ENCODE peak calls at places on chromosomes 6 and 20, in seven cellular contexts. N is upper lobe of right lung, O is PC-9, A is stomach, C is tibial nerve, K is IMR-90, T is cardiac muscle cell. F is an unnamed sample.

GRCh38 chr6:3208096-3208774 is 19.2 kb downstream of the TUBB2B start:
- DNase-seq in C (no peak), O (no peak), K (peak), N (no peak), A (no peak), T (peak), F (no peak)

GRCh38 chr6:45713981-45714685 is 301.5 kb downstream of the CLIC5 start:
- DNase-seq in N (no peak), A (no peak), C (no peak), T (no peak), K (no peak), O (no peak), F (no peak)

GRCh38 chr20:57951549-57951948 is 241.7 kb upstream of the PMEPA1 start:
- DNase-seq in T (no peak), K (no peak), N (no peak), A (no peak), C (no peak), O (no peak), F (no peak)

GRCh38 chr6:42441059-42441471 is 10.7 kb downstream of the TRERF1 start:
- DNase-seq in T (peak), N (no peak), C (no peak), K (peak), A (no peak), O (no peak), F (no peak)

GRCh38 chr20:48636301-48636700 is 191.5 kb downstream of the PREX1 start:
- DNase-seq in T (no peak), C (no peak), N (no peak), K (no peak), O (no peak), A (no peak), F (no peak)

GRCh38 chr6:127459231-127459641 is at the start of gene KIAA0408:
- DNase-seq in O (no peak), K (peak), C (peak), N (peak), A (peak), T (peak), F (peak)

GRCh38 chr20:60695223-60695622 is 556.8 kb upstream of the CDH4 start:
- DNase-seq in N (no peak), A (no peak), C (no peak), T (peak), O (no peak), K (peak), F (no peak)

GRCh38 chr6:129251669-129252376 is 368.9 kb downstream of the LAMA2 start:
- DNase-seq in K (peak), T (peak), O (peak), N (no peak), A (peak), C (no peak), F (no peak)

GRCh38 chr6:15427360-15428070 is 181.6 kb downstream of the JARID2 start:
- DNase-seq in C (no peak), K (peak), N (no peak), O (no peak), A (no peak), T (no peak), F (no peak)

GRCh38 chr6:157789861-157790260 is 33.2 kb upstream of the SNX9 start:
- DNase-seq in O (no peak), C (no peak), K (no peak), A (no peak), N (no peak), T (no peak), F (no peak)

GRCh38 chr20:49990310-49990720 is 7.5 kb downstream of the SNAI1 start:
- DNase-seq in T (peak), N (no peak), A (peak), K (no peak), C (no peak), O (no peak), F (no peak)
- H3K27ac ChIP-seq in T (no peak), N (peak), A (peak), K (peak), C (peak), O (no peak), F (peak)

GRCh38 chr6:7911345-7911725 is 747 bp upstream of the TXNDC5 start:
- DNase-seq in K (no peak), O (peak), A (no peak), N (no peak), T (no peak), C (no peak), F (no peak)
- H3K27ac ChIP-seq in K (no peak), O (peak), A (peak), N (no peak), T (no peak), C (peak), F (peak)

DNA sequence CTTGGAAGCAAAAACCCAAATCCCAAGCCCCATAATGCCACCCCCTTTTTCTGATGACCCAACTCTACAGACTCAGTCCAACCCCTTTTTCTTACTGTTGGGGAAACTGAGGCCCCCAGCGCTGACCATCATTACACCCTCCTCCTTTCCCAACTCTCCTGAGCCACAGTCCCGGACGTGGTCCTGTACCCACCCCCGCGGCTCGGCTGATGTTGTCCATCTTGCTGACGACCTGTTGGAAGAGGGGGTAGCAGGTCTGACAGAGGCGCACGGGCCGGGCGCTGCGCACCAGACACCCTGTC is 533 bp downstream of the OSTM1 start:
- DNase-seq in C (no peak), A (no peak), T (no peak), O (no peak), N (no peak), K (peak), F (no peak)
- H3K27ac ChIP-seq in C (peak), A (peak), T (peak), O (peak), N (peak), K (peak), F (peak)

DNA sequence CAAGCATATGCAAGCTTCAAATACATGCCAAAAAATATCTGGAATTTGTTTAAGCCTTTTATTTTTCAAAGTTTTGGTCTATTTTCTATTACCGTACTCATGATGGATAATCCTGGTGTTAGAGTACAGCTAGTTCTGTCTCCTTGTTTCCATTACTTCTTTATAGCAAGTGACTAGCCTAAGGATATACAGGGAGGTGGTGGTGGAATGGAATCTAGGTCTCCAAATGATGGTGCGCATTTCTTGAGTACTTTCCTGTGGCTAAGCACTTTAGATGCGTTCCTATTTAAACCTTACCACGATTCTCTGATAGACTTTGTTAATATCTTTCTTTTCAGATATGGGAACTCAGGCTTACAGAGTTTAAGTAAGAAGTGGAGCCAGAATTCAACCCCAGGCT is 3.5 kb downstream of the SLC16A10 start:
- DNase-seq in A (no peak), T (no peak), C (no peak), O (no peak), N (no peak), K (no peak), F (no peak)
- H3K27ac ChIP-seq in A (no peak), T (no peak), C (no peak), O (no peak), N (no peak), K (no peak), F (no peak)

DNA sequence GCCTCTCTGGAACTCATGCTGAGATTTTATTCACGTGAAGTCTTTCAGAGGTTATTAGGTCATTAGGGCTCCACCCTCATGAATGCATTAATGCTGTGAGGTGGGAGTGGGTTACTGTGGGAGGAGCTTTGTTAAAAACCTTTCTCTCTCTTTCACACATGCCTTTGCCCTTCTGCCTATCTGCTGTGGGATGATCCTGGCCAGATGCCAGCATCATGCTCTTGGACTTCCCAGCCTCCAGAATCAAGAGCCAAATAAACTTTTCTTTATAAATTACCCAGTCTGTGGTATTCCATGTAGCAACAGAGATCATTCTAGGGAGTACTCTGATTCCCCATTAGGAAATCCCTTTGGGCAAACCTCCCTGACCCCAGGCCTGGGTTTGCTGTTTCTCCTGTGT is 129.9 kb upstream of the AGPAT4 start:
- DNase-seq in N (no peak), T (no peak), C (no peak), O (no peak), K (no peak), A (no peak), F (no peak)
- H3K27ac ChIP-seq in N (no peak), T (no peak), C (no peak), O (no peak), K (no peak), A (no peak), F (no peak)

DNA sequence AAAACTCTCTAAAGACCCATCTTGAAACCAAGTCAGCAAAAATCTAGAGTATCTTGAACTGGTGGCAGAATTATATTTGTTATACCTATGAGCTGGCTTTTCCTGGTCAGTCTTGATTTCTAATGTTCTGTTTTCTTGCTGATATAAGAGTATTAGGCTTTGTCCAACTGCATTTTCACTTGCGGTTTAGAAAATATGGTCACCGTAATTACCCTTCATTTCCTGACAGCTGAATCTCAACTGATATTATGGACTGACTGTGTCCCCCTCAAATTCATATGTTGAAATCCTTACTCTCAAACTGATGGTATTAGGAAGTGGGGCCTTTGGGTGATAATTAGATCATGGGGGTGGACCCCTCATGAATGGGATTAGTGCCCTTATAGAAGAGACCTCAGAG is 72.1 kb downstream of the TXLNB start:
- DNase-seq in A (no peak), C (no peak), N (no peak), K (no peak), T (no peak), O (no peak), F (no peak)
- H3K27ac ChIP-seq in A (peak), C (no peak), N (peak), K (peak), T (peak), O (no peak), F (peak)

GRCh38 chr20:13220857-13221297 is at the start of gene ISM1:
- DNase-seq in N (peak), A (no peak), T (peak), C (no peak), O (no peak), K (no peak), F (no peak)
- H3K27ac ChIP-seq in N (peak), A (peak), T (no peak), C (peak), O (no peak), K (no peak), F (peak)

DNA sequence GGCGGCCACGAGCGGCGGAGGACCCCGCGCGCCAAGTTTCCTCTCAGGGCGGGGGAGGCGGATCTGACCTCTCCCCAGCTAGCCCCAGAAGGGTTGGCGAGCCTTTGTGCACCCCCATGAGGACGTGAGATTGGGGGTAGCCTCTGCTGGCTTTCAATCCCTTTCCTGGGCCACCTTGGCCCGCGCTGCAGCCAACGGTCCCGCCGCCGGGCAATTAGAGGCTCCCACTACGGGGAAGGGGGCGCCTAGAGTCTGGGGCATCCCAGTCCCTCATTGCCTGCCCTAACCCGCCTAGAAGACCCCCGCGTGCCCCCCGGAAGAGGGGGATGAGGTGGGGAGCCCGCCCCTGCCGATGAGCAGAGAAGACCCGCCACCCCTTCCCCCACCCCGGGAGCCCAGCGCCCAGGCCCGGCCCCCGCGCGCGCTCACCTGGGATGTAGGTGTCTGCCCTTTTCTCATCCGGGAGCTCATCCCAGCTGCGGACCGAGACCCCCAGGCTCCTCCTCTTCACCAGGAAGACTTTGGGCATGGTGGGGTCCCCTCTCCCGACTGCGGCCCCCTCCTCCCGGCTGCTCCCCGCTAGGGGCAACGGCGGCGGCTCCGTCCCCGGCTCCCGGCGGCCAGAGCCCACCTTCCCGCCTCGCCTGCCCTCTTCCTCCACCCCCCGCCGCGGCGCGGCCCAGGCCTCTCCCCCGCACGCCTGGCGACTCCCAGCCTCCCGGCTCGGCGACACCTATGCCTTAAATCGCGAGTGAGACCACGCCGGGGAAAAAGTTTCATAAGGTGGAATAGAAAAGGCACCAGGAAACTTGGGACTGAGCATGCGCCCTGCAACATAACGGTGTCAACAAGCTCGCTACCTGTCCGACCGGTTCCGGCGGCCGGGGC is at the start of gene OVOL2:
- DNase-seq in N (peak), C (no peak), A (peak), O (peak), T (no peak), K (no peak), F (no peak)
- H3K27ac ChIP-seq in N (peak), C (no peak), A (peak), O (peak), T (no peak), K (no peak), F (no peak)

GRCh38 chr20:1489764-1490436 is 1.3 kb downstream of the SIRPB2 start:
- DNase-seq in T (no peak), A (no peak), N (no peak), K (no peak), C (no peak), O (peak), F (no peak)

GRCh38 chr20:1491891-1492642 is 847 bp upstream of the SIRPB2 start:
- DNase-seq in C (no peak), T (peak), K (no peak), N (no peak), O (no peak), A (no peak), F (no peak)

GRCh38 chr20:1489328-1489727 is 1.9 kb downstream of the SIRPB2 start:
- DNase-seq in N (no peak), T (no peak), K (no peak), A (no peak), C (no peak), O (no peak), F (no peak)

GRCh38 chr20:1490643-1491042 is 577 bp downstream of the SIRPB2 start:
- DNase-seq in K (no peak), T (no peak), A (no peak), O (no peak), N (no peak), C (no peak), F (no peak)

DNA sequence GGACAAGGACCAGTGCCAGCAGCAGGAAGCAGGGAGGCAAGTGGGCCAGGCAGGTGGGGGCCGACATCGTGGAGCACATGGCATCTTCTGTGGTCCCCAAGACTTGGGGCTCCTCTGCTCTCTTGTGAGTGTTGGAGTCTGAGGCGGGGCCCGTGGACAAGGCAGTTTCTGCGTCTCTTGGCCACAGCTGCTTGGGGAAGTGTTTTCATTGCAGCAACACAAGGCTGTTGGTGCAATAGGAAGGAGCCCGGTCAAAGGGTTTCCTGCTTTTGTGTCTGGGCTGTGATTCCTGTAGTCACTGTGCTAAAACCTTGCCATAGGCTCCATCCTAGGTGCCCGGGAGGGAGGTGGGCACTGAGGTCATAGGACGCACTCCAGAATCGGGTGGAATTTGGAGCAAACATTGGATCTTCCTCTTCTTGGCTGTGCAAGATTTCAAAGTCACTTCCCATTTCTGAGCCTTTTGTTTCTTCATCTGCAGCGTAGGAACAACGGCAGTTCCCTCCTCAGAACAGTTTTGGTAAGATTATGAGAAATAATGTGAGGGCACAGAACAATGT is at the start of gene SIRPB2:
- DNase-seq in A (no peak), K (no peak), C (peak), T (peak), N (peak), O (no peak), F (peak)
- H3K27ac ChIP-seq in A (peak), K (no peak), C (no peak), T (no peak), N (peak), O (peak), F (peak)

F was measured in left ventricle myocardium inferior.